ENCODE peak calls at places on chromosomes 4 and X, in eight cellular contexts. S is EL; M is activated CD4-positive, alpha-beta T cell treated with anti-CD3 and anti-CD28 coated beads, Interleukin-2, amount 50 U/mL, for 1 hour; K is C1 segment of cervical spinal cord; V is activated T-helper 1 cell treated with anti-CD3 and anti-CD28 coated beads, Interleukin-2, amount 50 U/mL, for 16 hours; O is HS-5; B is AG09319; Y is stimulated activated CD8-positive, alpha-beta memory T cell treated with anti-CD3 and anti-CD28 coated beads, Interleukin-4, amount 100 ng/mL, for 1 hour. G is an unnamed sample.

GRCh38 chrX:87661761-87662160 is 144.2 kb downstream of the KLHL4 start:
- DNase-seq in V (no peak), K (no peak), B (no peak), M (no peak), O (no peak), Y (no peak), S (no peak), G (no peak)

GRCh38 chrX:68415289-68415688 is 18.0 kb downstream of the OPHN1 start:
- DNase-seq in B (peak; percentile 37), S (peak; percentile 66), O (no peak), M (no peak), V (no peak), Y (no peak), K (no peak), G (no peak)

GRCh38 chrX:145727476-145727875 is 90.2 kb upstream of the SLITRK2 start:
- DNase-seq in B (no peak), Y (no peak), S (no peak), V (no peak), M (no peak), O (no peak), K (no peak), G (no peak)

GRCh38 chr4:168451744-168452394 is 28.4 kb downstream of the DDX60L start:
- DNase-seq in K (no peak), Y (no peak), O (peak; percentile 61), M (no peak), S (peak; percentile 87), B (no peak), V (no peak), G (no peak)

GRCh38 chrX:29419774-29420553 is 795.4 kb upstream of the MAGEB2 start:
- DNase-seq in B (no peak), K (no peak), O (peak; percentile 14), M (no peak), S (no peak), Y (no peak), V (no peak), G (no peak)

GRCh38 chr4:180923476-180923875 is 1319.7 kb upstream of the TENM3 start:
- DNase-seq in M (no peak), Y (no peak), S (peak; percentile 62), O (peak; percentile 80), V (no peak), K (no peak), B (peak; percentile 80), G (no peak)

GRCh38 chr4:66741081-66741480 is 804.2 kb downstream of the CENPC start:
- DNase-seq in M (no peak), S (peak; percentile 53), O (peak; percentile 19), V (no peak), B (no peak), Y (no peak), K (no peak), G (no peak)

GRCh38 chr4:80507077-80507476 is 171.5 kb downstream of the CFAP299 start:
- DNase-seq in K (no peak), M (no peak), V (no peak), Y (no peak), O (no peak), S (no peak), B (no peak), G (no peak)

GRCh38 chr4:27117453-27117852 is 256.8 kb downstream of the STIM2 start:
- DNase-seq in S (no peak), V (no peak), M (no peak), O (no peak), Y (no peak), K (no peak), B (no peak), G (no peak)

GRCh38 chrX:29172880-29173279 is 585.6 kb downstream of the IL1RAPL1 start:
- DNase-seq in Y (no peak), M (no peak), K (no peak), O (no peak), S (no peak), B (no peak), V (no peak), G (no peak)

GRCh38 chr4:182897601-182898478 is 19.3 kb downstream of the DCTD start:
- DNase-seq in M (no peak), K (no peak), O (no peak), Y (no peak), S (no peak), V (no peak), B (no peak), G (no peak)

GRCh38 chr4:141465151-141465550 is 171.2 kb upstream of the IL15 start:
- DNase-seq in K (no peak), B (no peak), S (no peak), Y (no peak), O (no peak), M (no peak), V (no peak), G (no peak)

GRCh38 chrX:64842492-64842891 is 133.8 kb downstream of the ZC4H2 start:
- DNase-seq in M (no peak), S (no peak), K (no peak), V (no peak), O (no peak), B (no peak), Y (no peak), G (no peak)

GRCh38 chrX:115311666-115312065 is 22.2 kb downstream of the LUZP4 start:
- DNase-seq in B (no peak), S (no peak), Y (no peak), K (no peak), V (no peak), M (no peak), O (no peak), G (no peak)

GRCh38 chrX:132677233-132677716 is 188.4 kb upstream of the MBNL3 start:
- DNase-seq in M (no peak), K (no peak), S (no peak), V (no peak), O (no peak), B (no peak), Y (no peak), G (no peak)

GRCh38 chr4:137032242-137032641 is 500.1 kb downstream of the PCDH18 start:
- DNase-seq in B (no peak), Y (no peak), O (no peak), V (no peak), M (no peak), S (peak; percentile 0), K (no peak), G (no peak)

GRCh38 chr4:162830899-162831298 is 335.8 kb downstream of the NAF1 start:
- DNase-seq in M (no peak), B (no peak), Y (no peak), S (no peak), K (no peak), V (no peak), O (no peak), G (no peak)

GRCh38 chr4:147833254-147833653 is 101.4 kb downstream of the ARHGAP10 start:
- DNase-seq in K (no peak), B (no peak), Y (no peak), M (no peak), S (peak; percentile 34), V (no peak), O (no peak), G (no peak)

GRCh38 chr4:176436500-176436973 is 116.8 kb downstream of the SPCS3 start:
- DNase-seq in V (no peak), K (no peak), O (peak; percentile 83), S (peak; percentile 89), M (no peak), B (peak; percentile 28), Y (no peak), G (no peak)

GRCh38 chrX:53089224-53089842 is 4.6 kb upstream of the KANTR start:
- DNase-seq in V (no peak), M (no peak), K (no peak), B (no peak), O (no peak), Y (no peak), S (peak; percentile 60), G (no peak)

GRCh38 chr4:74426101-74426500 is 18.8 kb upstream of the AREG start:
- DNase-seq in B (no peak), Y (no peak), M (no peak), O (no peak), V (no peak), S (peak; percentile 77), K (no peak), G (no peak)

GRCh38 chrX:121150217-121150616 is 102.8 kb downstream of the GLUD2 start:
- DNase-seq in O (no peak), V (no peak), B (no peak), M (no peak), Y (no peak), S (no peak), K (no peak), G (no peak)